ENCODE peak calls at places on chromosomes 12 and 14, in six cellular contexts. One of them, this sample, is unnamed.

GRCh38 chr12:75660107-75660530 is 148.7 kb upstream of the KRR1 start:
- DNase-seq in astrocyte: peak; percentile 96
- DNase-seq in Peyer's patch: no peak
- DNase-seq in NCI-H69: no peak
- DNase-seq in stimulated activated CD8-positive, alpha-beta memory T cell treated with anti-CD3 and anti-CD28 coated beads, Interleukin-4, amount 100 ng/mL, for 1 hour: no peak
- DNase-seq in iPS-NIHi11: no peak
- DNase-seq in this sample: no peak

GRCh38 chr14:85487215-85487614 is 42.7 kb upstream of the FLRT2 start:
- DNase-seq in NCI-H69: no peak
- DNase-seq in iPS-NIHi11: no peak
- DNase-seq in Peyer's patch: no peak
- DNase-seq in stimulated activated CD8-positive, alpha-beta memory T cell treated with anti-CD3 and anti-CD28 coated beads, Interleukin-4, amount 100 ng/mL, for 1 hour: no peak
- DNase-seq in astrocyte: peak; percentile 54
- DNase-seq in this sample: no peak

GRCh38 chr12:21144309-21144708 is 13.3 kb downstream of the SLCO1B1 start:
- DNase-seq in NCI-H69: no peak
- DNase-seq in astrocyte: no peak
- DNase-seq in stimulated activated CD8-positive, alpha-beta memory T cell treated with anti-CD3 and anti-CD28 coated beads, Interleukin-4, amount 100 ng/mL, for 1 hour: no peak
- DNase-seq in iPS-NIHi11: no peak
- DNase-seq in Peyer's patch: no peak
- DNase-seq in this sample: no peak

GRCh38 chr12:23221066-23221465 is 596.1 kb downstream of the ETNK1 start:
- DNase-seq in Peyer's patch: no peak
- DNase-seq in stimulated activated CD8-positive, alpha-beta memory T cell treated with anti-CD3 and anti-CD28 coated beads, Interleukin-4, amount 100 ng/mL, for 1 hour: no peak
- DNase-seq in astrocyte: no peak
- DNase-seq in NCI-H69: peak; percentile 60
- DNase-seq in iPS-NIHi11: peak; percentile 55
- DNase-seq in this sample: no peak

GRCh38 chr12:30985814-30986452 is 59.4 kb downstream of the TSPAN11 start:
- DNase-seq in NCI-H69: peak; percentile 98
- DNase-seq in iPS-NIHi11: peak; percentile 88
- DNase-seq in stimulated activated CD8-positive, alpha-beta memory T cell treated with anti-CD3 and anti-CD28 coated beads, Interleukin-4, amount 100 ng/mL, for 1 hour: no peak
- DNase-seq in astrocyte: no peak
- DNase-seq in Peyer's patch: peak; percentile 63
- DNase-seq in this sample: no peak

GRCh38 chr14:51517116-51517515 is 134.6 kb upstream of the FRMD6 start:
- DNase-seq in Peyer's patch: no peak
- DNase-seq in stimulated activated CD8-positive, alpha-beta memory T cell treated with anti-CD3 and anti-CD28 coated beads, Interleukin-4, amount 100 ng/mL, for 1 hour: no peak
- DNase-seq in NCI-H69: peak; percentile 85
- DNase-seq in astrocyte: no peak
- DNase-seq in iPS-NIHi11: no peak
- DNase-seq in this sample: no peak

GRCh38 chr12:91326043-91327027 is 143.7 kb upstream of the DCN start:
- DNase-seq in NCI-H69: peak; percentile 65
- DNase-seq in Peyer's patch: no peak
- DNase-seq in iPS-NIHi11: peak; percentile 73
- DNase-seq in stimulated activated CD8-positive, alpha-beta memory T cell treated with anti-CD3 and anti-CD28 coated beads, Interleukin-4, amount 100 ng/mL, for 1 hour: peak; percentile 9
- DNase-seq in astrocyte: peak; percentile 66
- DNase-seq in this sample: no peak

GRCh38 chr12:754871-755562 is 2.6 kb downstream of the WNK1 start:
- DNase-seq in stimulated activated CD8-positive, alpha-beta memory T cell treated with anti-CD3 and anti-CD28 coated beads, Interleukin-4, amount 100 ng/mL, for 1 hour: no peak
- DNase-seq in astrocyte: peak; percentile 51
- DNase-seq in NCI-H69: peak; percentile 54
- DNase-seq in Peyer's patch: no peak
- DNase-seq in iPS-NIHi11: peak; percentile 14
- DNase-seq in this sample: no peak

GRCh38 chr14:70907172-70907995 is at the start of gene PCNX1:
- DNase-seq in stimulated activated CD8-positive, alpha-beta memory T cell treated with anti-CD3 and anti-CD28 coated beads, Interleukin-4, amount 100 ng/mL, for 1 hour: peak; percentile 79
- DNase-seq in iPS-NIHi11: peak; percentile 97
- DNase-seq in NCI-H69: peak; percentile 95
- DNase-seq in Peyer's patch: peak; percentile 91
- DNase-seq in astrocyte: peak; percentile 70
- DNase-seq in this sample: peak; percentile 49

GRCh38 chr14:90568405-90568804 is 171.6 kb downstream of the CALM1 start:
- DNase-seq in stimulated activated CD8-positive, alpha-beta memory T cell treated with anti-CD3 and anti-CD28 coated beads, Interleukin-4, amount 100 ng/mL, for 1 hour: no peak
- DNase-seq in Peyer's patch: no peak
- DNase-seq in iPS-NIHi11: no peak
- DNase-seq in astrocyte: no peak
- DNase-seq in NCI-H69: no peak
- DNase-seq in this sample: no peak

GRCh38 chr14:54166049-54166950 is 209.7 kb upstream of the BMP4 start:
- DNase-seq in Peyer's patch: no peak
- DNase-seq in stimulated activated CD8-positive, alpha-beta memory T cell treated with anti-CD3 and anti-CD28 coated beads, Interleukin-4, amount 100 ng/mL, for 1 hour: no peak
- DNase-seq in NCI-H69: no peak
- DNase-seq in iPS-NIHi11: no peak
- DNase-seq in astrocyte: no peak
- DNase-seq in this sample: no peak

GRCh38 chr12:4330203-4330602 is 9.2 kb downstream of the TIGAR start:
- DNase-seq in stimulated activated CD8-positive, alpha-beta memory T cell treated with anti-CD3 and anti-CD28 coated beads, Interleukin-4, amount 100 ng/mL, for 1 hour: no peak
- DNase-seq in astrocyte: no peak
- DNase-seq in Peyer's patch: no peak
- DNase-seq in NCI-H69: no peak
- DNase-seq in iPS-NIHi11: no peak
- DNase-seq in this sample: no peak

GRCh38 chr14:35292770-35293561 is 784 bp downstream of the PSMA6 start:
- DNase-seq in iPS-NIHi11: no peak
- DNase-seq in astrocyte: peak; percentile 6
- DNase-seq in stimulated activated CD8-positive, alpha-beta memory T cell treated with anti-CD3 and anti-CD28 coated beads, Interleukin-4, amount 100 ng/mL, for 1 hour: no peak
- DNase-seq in NCI-H69: no peak
- DNase-seq in Peyer's patch: no peak
- DNase-seq in this sample: no peak

GRCh38 chr14:105085766-105086165 is 20.5 kb upstream of the GPR132 start:
- DNase-seq in astrocyte: no peak
- DNase-seq in Peyer's patch: peak; percentile 42
- DNase-seq in stimulated activated CD8-positive, alpha-beta memory T cell treated with anti-CD3 and anti-CD28 coated beads, Interleukin-4, amount 100 ng/mL, for 1 hour: no peak
- DNase-seq in iPS-NIHi11: no peak
- DNase-seq in NCI-H69: no peak
- DNase-seq in this sample: no peak